ENCODE peak calls at places on chromosomes 6 and 20, in five cellular contexts. One of them, this sample, is unnamed.

GRCh38 chr6:134223761-134224445 is 94.0 kb downstream of the SGK1 start:
- DNase-seq in H1: no peak
- DNase-seq in HCT116: no peak
- DNase-seq in HepG2: no peak
- DNase-seq in GM12878: no peak
- DNase-seq in this sample: no peak

GRCh38 chr6:27591660-27592059 is 118.8 kb upstream of the ZNF184 start:
- DNase-seq in H1: peak
- DNase-seq in HCT116: no peak
- DNase-seq in HepG2: peak
- DNase-seq in GM12878: no peak
- DNase-seq in this sample: peak

GRCh38 chr6:131792091-131792496 is 15.7 kb upstream of the ENPP1 start:
- DNase-seq in H1: no peak
- DNase-seq in HCT116: no peak
- DNase-seq in HepG2: peak
- DNase-seq in GM12878: no peak
- DNase-seq in this sample: no peak

GRCh38 chr6:125781307-125781868 is 9.4 kb upstream of the NCOA7 start:
- DNase-seq in H1: no peak
- DNase-seq in HCT116: no peak
- DNase-seq in HepG2: no peak
- DNase-seq in GM12878: no peak
- DNase-seq in this sample: peak

GRCh38 chr6:81792826-81793225 is 40.3 kb upstream of the TENT5A start:
- DNase-seq in H1: no peak
- DNase-seq in HCT116: no peak
- DNase-seq in HepG2: no peak
- DNase-seq in GM12878: no peak
- DNase-seq in this sample: no peak

GRCh38 chr6:138798028-138798427 is 2.1 kb downstream of the ECT2L start:
- DNase-seq in H1: no peak
- DNase-seq in HCT116: no peak
- DNase-seq in HepG2: no peak
- DNase-seq in GM12878: no peak
- DNase-seq in this sample: no peak

GRCh38 chr6:56851541-56852248 is 103.2 kb upstream of the BEND6 start:
- DNase-seq in H1: peak
- DNase-seq in HCT116: no peak
- DNase-seq in HepG2: peak
- DNase-seq in GM12878: peak
- DNase-seq in this sample: peak

GRCh38 chr6:121497869-121498462 is 62.5 kb downstream of the GJA1 start:
- DNase-seq in H1: no peak
- DNase-seq in HCT116: no peak
- DNase-seq in HepG2: no peak
- DNase-seq in GM12878: no peak
- DNase-seq in this sample: no peak

GRCh38 chr6:38638941-38639497 is 710 bp downstream of the BTBD9 start:
- DNase-seq in H1: no peak
- DNase-seq in HCT116: peak
- DNase-seq in HepG2: peak
- DNase-seq in GM12878: no peak
- DNase-seq in this sample: peak

GRCh38 chr20:59170406-59171349 is 7.1 kb downstream of the ZNF831 start:
- DNase-seq in H1: no peak
- DNase-seq in HCT116: no peak
- DNase-seq in HepG2: no peak
- DNase-seq in GM12878: no peak
- DNase-seq in this sample: no peak

GRCh38 chr6:47109281-47109680 is 67.1 kb upstream of the ADGRF1 start:
- DNase-seq in H1: no peak
- DNase-seq in HCT116: no peak
- DNase-seq in HepG2: no peak
- DNase-seq in GM12878: no peak
- DNase-seq in this sample: no peak

GRCh38 chr6:53615633-53616449 is 49.7 kb downstream of the KLHL31 start:
- DNase-seq in H1: no peak
- DNase-seq in HCT116: peak
- DNase-seq in HepG2: peak
- DNase-seq in GM12878: no peak
- DNase-seq in this sample: peak

GRCh38 chr20:57652865-57653545 is 32.8 kb upstream of the ZBP1 start:
- DNase-seq in H1: no peak
- DNase-seq in HCT116: no peak
- DNase-seq in HepG2: no peak
- DNase-seq in GM12878: no peak
- DNase-seq in this sample: no peak

GRCh38 chr6:129684903-129685639 is 24.9 kb downstream of the ARHGAP18 start:
- DNase-seq in H1: no peak
- DNase-seq in HCT116: no peak
- DNase-seq in HepG2: no peak
- DNase-seq in GM12878: no peak
- DNase-seq in this sample: no peak

GRCh38 chr6:108982154-108983113 is 112.2 kb downstream of the SESN1 start:
- DNase-seq in H1: no peak
- DNase-seq in HCT116: no peak
- DNase-seq in HepG2: no peak
- DNase-seq in GM12878: no peak
- DNase-seq in this sample: no peak

GRCh38 chr6:166173292-166173951 is 5.8 kb upstream of the TBXT start:
- DNase-seq in H1: no peak
- DNase-seq in HCT116: peak
- DNase-seq in HepG2: no peak
- DNase-seq in GM12878: peak
- DNase-seq in this sample: no peak
- H3K4me3 ChIP-seq in H1: peak
- H3K4me3 ChIP-seq in HCT116: no peak
- H3K4me3 ChIP-seq in HepG2: no peak
- H3K4me3 ChIP-seq in GM12878: peak
- H3K4me3 ChIP-seq in this sample: no peak

DNA sequence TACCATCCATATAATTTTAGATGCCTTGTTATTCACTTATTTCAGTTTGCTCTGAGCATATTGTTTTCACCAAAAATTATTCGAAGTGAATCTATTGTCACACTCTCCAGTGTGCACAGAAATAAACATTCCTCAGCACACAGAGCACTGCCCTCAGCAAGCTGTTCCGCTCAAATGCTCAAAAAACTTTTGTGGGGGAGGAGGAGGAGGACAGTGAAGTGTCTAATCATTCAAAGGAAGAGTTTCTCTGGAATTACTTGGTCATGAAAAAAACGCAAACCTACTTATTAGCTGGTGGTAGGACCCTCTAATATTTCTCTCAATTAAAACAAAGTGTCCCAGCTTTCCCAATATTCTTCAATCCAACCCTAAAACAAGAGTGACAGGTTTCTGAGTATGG is 88.3 kb downstream of the DTNBP1 start:
- DNase-seq in H1: no peak
- DNase-seq in HCT116: no peak
- DNase-seq in HepG2: no peak
- DNase-seq in GM12878: no peak
- DNase-seq in this sample: no peak
- TF ChIP-seq SRF in H1: no peak
- TF ChIP-seq SRF in HCT116: no peak
- TF ChIP-seq SRF in HepG2: no peak
- TF ChIP-seq SRF in GM12878: no peak
- TF ChIP-seq SRF in this sample: no peak

GRCh38 chr20:31474097-31474436 is 860 bp downstream of the DEFB124 start:
- DNase-seq in H1: no peak
- DNase-seq in HCT116: no peak
- DNase-seq in HepG2: no peak
- DNase-seq in GM12878: no peak
- DNase-seq in this sample: no peak

GRCh38 chr20:31476313-31476623 is 1.2 kb downstream of the REM1 start:
- DNase-seq in H1: no peak
- DNase-seq in HCT116: no peak
- DNase-seq in HepG2: no peak
- DNase-seq in GM12878: no peak
- DNase-seq in this sample: no peak

GRCh38 chr20:31476648-31477220 is 1.6 kb downstream of the REM1 start:
- DNase-seq in H1: no peak
- DNase-seq in HCT116: no peak
- DNase-seq in HepG2: no peak
- DNase-seq in GM12878: no peak
- DNase-seq in this sample: no peak

GRCh38 chr20:31475032-31475431 is at the start of the genes DEFB124 and REM1:
- DNase-seq in H1: no peak
- DNase-seq in HCT116: no peak
- DNase-seq in HepG2: no peak
- DNase-seq in GM12878: no peak
- DNase-seq in this sample: peak

GRCh38 chr20:31475472-31476312 is 604 bp downstream of the REM1 start:
- DNase-seq in H1: no peak
- DNase-seq in HCT116: no peak
- DNase-seq in HepG2: no peak
- DNase-seq in GM12878: no peak
- DNase-seq in this sample: no peak
- H3K4me3 ChIP-seq in H1: no peak
- H3K4me3 ChIP-seq in HCT116: no peak
- H3K4me3 ChIP-seq in HepG2: no peak
- H3K4me3 ChIP-seq in GM12878: no peak
- H3K4me3 ChIP-seq in this sample: no peak

GRCh38 chr6:6395581-6396197 is 75.2 kb upstream of the F13A1 start:
- DNase-seq in H1: no peak
- DNase-seq in HCT116: no peak
- DNase-seq in HepG2: no peak
- DNase-seq in GM12878: no peak
- DNase-seq in this sample: no peak
- TF ChIP-seq SRF in H1: no peak
- TF ChIP-seq SRF in HCT116: no peak
- TF ChIP-seq SRF in HepG2: no peak
- TF ChIP-seq SRF in GM12878: no peak
- TF ChIP-seq SRF in this sample: no peak

GRCh38 chr6:37309692-37310091 is 44.1 kb upstream of the RNF8 start:
- DNase-seq in H1: no peak
- DNase-seq in HCT116: no peak
- DNase-seq in HepG2: no peak
- DNase-seq in GM12878: no peak
- DNase-seq in this sample: no peak
- H3K4me3 ChIP-seq in H1: no peak
- H3K4me3 ChIP-seq in HCT116: no peak
- H3K4me3 ChIP-seq in HepG2: no peak
- H3K4me3 ChIP-seq in GM12878: no peak
- H3K4me3 ChIP-seq in this sample: no peak

DNA sequence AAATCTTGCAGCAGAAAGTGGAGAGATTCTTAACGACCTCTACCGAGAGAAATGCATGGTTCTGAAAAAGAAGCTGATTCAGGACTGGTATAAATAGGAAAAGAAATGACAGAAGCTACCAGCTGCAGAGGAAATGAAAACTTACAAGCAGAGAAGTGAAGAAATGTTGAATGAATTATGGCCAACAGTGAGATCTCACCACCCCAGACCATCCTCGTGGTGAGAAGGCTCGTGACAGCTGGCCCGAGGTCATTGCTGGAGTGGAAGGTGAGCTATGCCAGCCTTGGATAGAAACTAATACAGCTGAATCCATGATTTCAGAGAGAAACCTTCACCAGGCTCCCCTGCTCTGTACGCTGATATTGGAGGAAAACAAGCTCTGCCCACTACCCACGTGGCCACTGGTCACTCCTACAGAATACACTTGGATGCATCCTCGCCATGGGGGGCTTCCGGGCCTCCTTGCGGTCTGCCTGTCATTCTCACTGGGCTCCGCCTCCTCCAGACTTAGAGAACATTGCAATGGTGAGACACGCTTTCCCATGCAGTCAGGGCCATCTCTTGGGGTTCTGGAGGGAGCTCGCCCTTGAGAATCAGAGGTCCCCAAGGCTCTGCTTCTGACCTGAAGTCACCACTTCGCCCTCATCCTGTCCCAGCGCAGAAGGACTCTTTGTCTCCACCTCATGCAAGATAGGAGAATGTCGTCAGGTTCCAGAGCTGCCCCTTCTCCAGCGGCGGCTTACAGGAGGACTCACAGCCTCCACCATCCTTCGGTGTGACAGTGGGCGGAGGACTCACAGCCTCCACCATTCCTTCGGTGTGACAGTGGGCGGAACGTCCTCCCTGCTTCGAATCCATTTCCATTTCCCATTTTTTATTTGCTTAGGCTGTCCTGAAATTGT is 10.6 kb upstream of the TUBB2B start:
- DNase-seq in H1: no peak
- DNase-seq in HCT116: no peak
- DNase-seq in HepG2: no peak
- DNase-seq in GM12878: no peak
- DNase-seq in this sample: no peak
- TF ChIP-seq SRF in H1: no peak
- TF ChIP-seq SRF in HCT116: no peak
- TF ChIP-seq SRF in HepG2: no peak
- TF ChIP-seq SRF in GM12878: no peak
- TF ChIP-seq SRF in this sample: no peak

DNA sequence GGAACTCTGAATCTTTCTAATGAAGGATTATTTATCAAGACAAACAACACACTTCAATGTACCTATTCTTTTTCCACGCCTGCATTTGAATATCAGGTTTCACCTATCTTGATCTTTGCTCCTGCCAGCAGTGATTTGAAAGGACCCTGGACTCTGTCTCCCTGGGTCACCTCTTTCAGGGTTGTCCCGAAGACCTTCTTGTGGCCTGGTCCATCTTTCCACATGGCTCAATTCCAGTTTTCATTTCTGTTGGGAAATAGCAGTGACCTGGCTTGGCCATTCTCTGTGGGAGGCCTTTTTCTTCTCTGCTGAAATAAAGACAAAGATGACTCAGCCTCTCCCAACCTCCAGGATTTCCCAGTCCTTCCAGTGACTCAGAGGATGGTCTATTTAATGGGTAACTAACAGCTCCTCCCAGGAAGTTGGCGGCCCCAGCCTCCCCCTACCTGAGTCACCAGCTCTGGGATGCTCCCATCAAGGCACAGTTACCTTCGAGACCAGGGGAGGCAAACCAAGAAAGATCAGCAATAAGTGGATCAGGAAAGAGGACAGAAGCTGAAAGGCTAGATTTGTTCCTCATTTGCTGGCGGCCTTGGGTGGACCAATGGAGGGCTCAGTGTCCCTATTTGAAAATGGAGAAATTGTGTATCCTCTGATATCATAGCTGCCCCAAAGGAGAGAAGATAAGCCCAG is 120.2 kb upstream of the RNF24 start:
- DNase-seq in H1: no peak
- DNase-seq in HCT116: peak
- DNase-seq in HepG2: peak
- DNase-seq in GM12878: no peak
- DNase-seq in this sample: peak
- H3K4me3 ChIP-seq in H1: no peak
- H3K4me3 ChIP-seq in HCT116: peak
- H3K4me3 ChIP-seq in HepG2: peak
- H3K4me3 ChIP-seq in GM12878: no peak
- H3K4me3 ChIP-seq in this sample: no peak

This sample was measured in K562.